ENCODE peak calls at places on chromosome 14, in five cellular contexts. One of them, this sample, is unnamed.
A peak's percentile ranks its signal among the peaks of the same experiment; 100 is the strongest.

GRCh38 chr14:55802986-55803431 is 223.0 kb downstream of the KTN1 start:
- DNase-seq in ovary: no peak
- DNase-seq in activated T-helper 1 cell treated with Interleukin-2 at 50 U/mL for 16 hours: no peak
- DNase-seq in HuH-7: no peak
- DNase-seq in cardiac fibroblast: peak; percentile 71
- DNase-seq in this sample: no peak

GRCh38 chr14:96734076-96734622 is 63.0 kb upstream of the VRK1 start:
- DNase-seq in ovary: no peak
- DNase-seq in activated T-helper 1 cell treated with Interleukin-2 at 50 U/mL for 16 hours: no peak
- DNase-seq in HuH-7: no peak
- DNase-seq in cardiac fibroblast: no peak
- DNase-seq in this sample: no peak

GRCh38 chr14:24057271-24057670 is 5.5 kb downstream of the CARMIL3 start:
- DNase-seq in ovary: no peak
- DNase-seq in activated T-helper 1 cell treated with Interleukin-2 at 50 U/mL for 16 hours: no peak
- DNase-seq in HuH-7: no peak
- DNase-seq in cardiac fibroblast: no peak
- DNase-seq in this sample: no peak

GRCh38 chr14:58770501-58770982 is 132.8 kb downstream of the DACT1 start:
- DNase-seq in ovary: no peak
- DNase-seq in activated T-helper 1 cell treated with Interleukin-2 at 50 U/mL for 16 hours: no peak
- DNase-seq in HuH-7: no peak
- DNase-seq in cardiac fibroblast: no peak
- DNase-seq in this sample: no peak

GRCh38 chr14:65631040-65631439 is 218.5 kb downstream of the FUT8 start:
- DNase-seq in ovary: no peak
- DNase-seq in activated T-helper 1 cell treated with Interleukin-2 at 50 U/mL for 16 hours: no peak
- DNase-seq in HuH-7: no peak
- DNase-seq in cardiac fibroblast: no peak
- DNase-seq in this sample: no peak

GRCh38 chr14:104542871-104543830 is 36.4 kb upstream of the C14orf180 start:
- DNase-seq in ovary: no peak
- DNase-seq in activated T-helper 1 cell treated with Interleukin-2 at 50 U/mL for 16 hours: no peak
- DNase-seq in HuH-7: no peak
- DNase-seq in cardiac fibroblast: no peak
- DNase-seq in this sample: no peak

GRCh38 chr14:50260511-50260910 is 29.1 kb upstream of the SOS2 start:
- DNase-seq in ovary: no peak
- DNase-seq in activated T-helper 1 cell treated with Interleukin-2 at 50 U/mL for 16 hours: no peak
- DNase-seq in HuH-7: peak; percentile 8
- DNase-seq in cardiac fibroblast: peak; percentile 63
- DNase-seq in this sample: no peak

GRCh38 chr14:77085538-77085937 is 12.5 kb upstream of the CIPC start:
- DNase-seq in ovary: no peak
- DNase-seq in activated T-helper 1 cell treated with Interleukin-2 at 50 U/mL for 16 hours: no peak
- DNase-seq in HuH-7: no peak
- DNase-seq in cardiac fibroblast: no peak
- DNase-seq in this sample: no peak

GRCh38 chr14:101183376-101184103 is 280.0 kb upstream of the RTL1 start:
- DNase-seq in ovary: peak; percentile 75
- DNase-seq in activated T-helper 1 cell treated with Interleukin-2 at 50 U/mL for 16 hours: no peak
- DNase-seq in HuH-7: peak; percentile 86
- DNase-seq in cardiac fibroblast: no peak
- DNase-seq in this sample: no peak

GRCh38 chr14:79418649-79419415 is 792.5 kb downstream of the DIO2 start:
- DNase-seq in ovary: no peak
- DNase-seq in activated T-helper 1 cell treated with Interleukin-2 at 50 U/mL for 16 hours: no peak
- DNase-seq in HuH-7: no peak
- DNase-seq in cardiac fibroblast: no peak
- DNase-seq in this sample: no peak

GRCh38 chr14:37116933-37117844 is 55.2 kb downstream of the SLC25A21 start:
- DNase-seq in ovary: no peak
- DNase-seq in activated T-helper 1 cell treated with Interleukin-2 at 50 U/mL for 16 hours: no peak
- DNase-seq in HuH-7: no peak
- DNase-seq in cardiac fibroblast: peak; percentile 90
- DNase-seq in this sample: no peak

GRCh38 chr14:95875831-95876768 is 532 bp upstream of the TUNAR start:
- DNase-seq in ovary: no peak
- DNase-seq in activated T-helper 1 cell treated with Interleukin-2 at 50 U/mL for 16 hours: no peak
- DNase-seq in HuH-7: no peak
- DNase-seq in cardiac fibroblast: no peak
- DNase-seq in this sample: no peak

GRCh38 chr14:28785096-28785952 is 18.7 kb downstream of the FOXG1 start:
- DNase-seq in ovary: no peak
- DNase-seq in activated T-helper 1 cell treated with Interleukin-2 at 50 U/mL for 16 hours: no peak
- DNase-seq in HuH-7: no peak
- DNase-seq in cardiac fibroblast: no peak
- DNase-seq in this sample: no peak

GRCh38 chr14:99754141-99755067 is 38.8 kb upstream of the EML1 start:
- DNase-seq in ovary: no peak
- DNase-seq in activated T-helper 1 cell treated with Interleukin-2 at 50 U/mL for 16 hours: no peak
- DNase-seq in HuH-7: no peak
- DNase-seq in cardiac fibroblast: peak; percentile 62
- DNase-seq in this sample: no peak

GRCh38 chr14:61668267-61668666 is 27.0 kb upstream of the HIF1A start:
- DNase-seq in ovary: no peak
- DNase-seq in activated T-helper 1 cell treated with Interleukin-2 at 50 U/mL for 16 hours: no peak
- DNase-seq in HuH-7: no peak
- DNase-seq in cardiac fibroblast: no peak
- DNase-seq in this sample: no peak

GRCh38 chr14:101123639-101124525 is 220.4 kb upstream of the RTL1 start:
- DNase-seq in ovary: no peak
- DNase-seq in activated T-helper 1 cell treated with Interleukin-2 at 50 U/mL for 16 hours: no peak
- DNase-seq in HuH-7: no peak
- DNase-seq in cardiac fibroblast: no peak
- DNase-seq in this sample: no peak

GRCh38 chr14:103398427-103399195 is 13.4 kb downstream of the MARK3 start:
- DNase-seq in ovary: no peak
- DNase-seq in activated T-helper 1 cell treated with Interleukin-2 at 50 U/mL for 16 hours: no peak
- DNase-seq in HuH-7: no peak
- DNase-seq in cardiac fibroblast: peak; percentile 61
- DNase-seq in this sample: no peak

GRCh38 chr14:98366429-98366828 is 905.6 kb downstream of the BCL11B start:
- DNase-seq in ovary: no peak
- DNase-seq in activated T-helper 1 cell treated with Interleukin-2 at 50 U/mL for 16 hours: no peak
- DNase-seq in HuH-7: no peak
- DNase-seq in cardiac fibroblast: no peak
- DNase-seq in this sample: no peak

GRCh38 chr14:65250162-65250495 is 147.8 kb upstream of the MAX start:
- DNase-seq in ovary: no peak
- DNase-seq in activated T-helper 1 cell treated with Interleukin-2 at 50 U/mL for 16 hours: no peak
- DNase-seq in HuH-7: no peak
- DNase-seq in cardiac fibroblast: no peak
- DNase-seq in this sample: no peak

GRCh38 chr14:104969741-104970230 is 8.4 kb downstream of the AHNAK2 start:
- DNase-seq in ovary: no peak
- DNase-seq in activated T-helper 1 cell treated with Interleukin-2 at 50 U/mL for 16 hours: no peak
- DNase-seq in HuH-7: no peak
- DNase-seq in cardiac fibroblast: no peak
- DNase-seq in this sample: no peak